ENCODE peak calls at places on chromosomes 12 and 14, in six cellular contexts. C is GM13977, U is stomach, V is fibroblast of mammary gland, W is GM13976, O is lower leg skin. G is an unnamed sample.

GRCh38 chr12:14357496-14357895 is 8.0 kb upstream of the ATF7IP start:
- DNase-seq in C (no peak), U (no peak), V (no peak), W (no peak), O (no peak), G (no peak)

GRCh38 chr12:44628180-44628579 is 247.9 kb downstream of the NELL2 start:
- DNase-seq in C (no peak), U (no peak), V (no peak), W (no peak), O (no peak), G (no peak)

GRCh38 chr12:123131879-123132402 is 18.9 kb downstream of the PITPNM2 start:
- DNase-seq in C (no peak), U (peak), V (no peak), W (no peak), O (no peak), G (no peak)

GRCh38 chr14:84760506-84760905 is 769.4 kb upstream of the FLRT2 start:
- DNase-seq in C (no peak), U (no peak), V (peak), W (no peak), O (no peak), G (no peak)

GRCh38 chr12:128792881-128793280 is 30.9 kb downstream of the SLC15A4 start:
- DNase-seq in C (no peak), U (peak), V (no peak), W (no peak), O (no peak), G (no peak)

GRCh38 chr14:50830932-50831703 is at the start of gene NIN:
- DNase-seq in C (peak), U (peak), V (peak), W (peak), O (peak), G (peak)

GRCh38 chr12:42039146-42039545 is 105.5 kb downstream of the GXYLT1 start:
- DNase-seq in C (no peak), U (no peak), V (peak), W (no peak), O (no peak), G (no peak)

GRCh38 chr12:112121780-112122565 is 3.4 kb upstream of the TRAFD1 start:
- DNase-seq in C (no peak), U (peak), V (peak), W (no peak), O (peak), G (no peak)

GRCh38 chr12:92927436-92928116 is 1.5 kb downstream of the EEA1 start:
- DNase-seq in C (peak), U (no peak), V (peak), W (peak), O (no peak), G (no peak)

GRCh38 chr14:75147423-75148071 is 20.7 kb upstream of the NEK9 start:
- DNase-seq in C (no peak), U (peak), V (peak), W (no peak), O (peak), G (peak)

GRCh38 chr12:95621725-95622124 is 70.4 kb upstream of the USP44 start:
- DNase-seq in C (no peak), U (no peak), V (no peak), W (no peak), O (no peak), G (no peak)

GRCh38 chr12:1533205-1533601 is 61.2 kb downstream of the FBXL14 start:
- DNase-seq in C (peak), U (no peak), V (peak), W (peak), O (no peak), G (no peak)

GRCh38 chr12:58313091-58313855 is 371.9 kb downstream of the ATP23 start:
- DNase-seq in C (no peak), U (no peak), V (peak), W (no peak), O (no peak), G (no peak)

GRCh38 chr12:89470741-89471504 is 53.7 kb downstream of the GALNT4 start:
- DNase-seq in C (peak), U (no peak), V (peak), W (peak), O (no peak), G (no peak)

DNA sequence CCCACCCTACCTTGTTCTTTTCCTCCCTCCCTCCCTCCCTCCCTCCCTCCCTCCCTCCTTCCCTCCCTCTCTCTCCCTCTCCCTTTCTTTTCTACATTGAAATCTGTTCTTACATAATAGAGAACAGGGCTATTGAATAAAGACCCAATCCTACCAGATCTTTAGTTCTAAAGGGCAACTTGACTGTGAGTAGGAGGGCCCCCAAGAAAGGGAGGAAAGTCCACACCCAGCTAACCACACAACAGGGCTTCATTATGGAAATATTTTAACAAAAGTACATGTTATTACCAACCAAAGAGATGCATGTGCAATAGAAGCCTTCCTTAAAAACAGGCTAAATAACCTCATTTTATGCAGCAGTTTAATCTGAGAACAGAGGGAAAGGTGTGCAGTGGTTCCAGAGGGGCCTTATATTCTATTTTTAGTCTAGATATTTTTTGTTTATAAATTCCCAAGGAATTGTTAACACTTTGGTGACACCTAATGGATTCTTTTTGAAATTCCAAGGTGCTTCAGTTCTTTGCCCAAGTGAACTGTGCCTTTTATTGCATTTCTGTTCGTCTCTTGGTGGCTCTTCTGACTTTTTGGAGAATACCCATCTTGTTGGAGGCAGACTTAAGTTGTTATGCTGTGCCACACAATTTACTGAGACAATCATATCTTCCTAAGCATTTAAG is 63.0 kb downstream of the GNS start:
- DNase-seq in C (no peak), U (no peak), V (peak), W (no peak), O (no peak), G (no peak)
- TF ChIP-seq CTCF in C (no peak), U (no peak), V (peak), W (no peak), O (no peak), G (no peak)

DNA sequence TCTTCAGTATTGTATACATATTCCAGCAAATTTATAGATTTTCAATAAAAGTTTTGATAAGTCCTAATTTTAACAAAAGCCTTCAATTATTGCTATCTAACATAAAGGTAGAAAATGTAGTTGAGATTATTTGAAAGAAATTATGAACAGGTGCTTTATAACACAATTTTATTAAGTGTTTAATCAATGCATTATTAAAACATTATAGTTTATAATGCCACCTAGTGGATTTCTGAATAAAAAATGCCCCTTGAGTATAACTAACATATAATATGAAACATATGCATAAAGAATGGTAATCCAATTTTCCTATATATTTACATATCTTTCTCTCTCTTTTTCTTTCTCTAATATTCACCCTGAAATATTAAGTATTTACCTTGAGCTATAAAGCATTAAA is 515.3 kb downstream of the SLC6A15 start:
- DNase-seq in C (no peak), U (no peak), V (peak), W (no peak), O (no peak), G (no peak)
- TF ChIP-seq CTCF in C (no peak), U (no peak), V (no peak), W (no peak), O (no peak), G (no peak)

GRCh38 chr14:100384277-100384676 is 61.1 kb downstream of the SLC25A47 start:
- DNase-seq in C (no peak), U (no peak), V (no peak), W (no peak), O (no peak), G (no peak)

GRCh38 chr14:100386121-100386520 is 63.0 kb downstream of the SLC25A47 start:
- DNase-seq in C (no peak), U (no peak), V (no peak), W (no peak), O (no peak), G (no peak)

GRCh38 chr14:100383727-100384158 is 60.6 kb downstream of the SLC25A47 start:
- DNase-seq in C (peak), U (peak), V (peak), W (peak), O (peak), G (peak)

GRCh38 chr14:100386846-100387245 is 63.7 kb downstream of the SLC25A47 start:
- DNase-seq in C (no peak), U (no peak), V (no peak), W (no peak), O (no peak), G (no peak)

DNA sequence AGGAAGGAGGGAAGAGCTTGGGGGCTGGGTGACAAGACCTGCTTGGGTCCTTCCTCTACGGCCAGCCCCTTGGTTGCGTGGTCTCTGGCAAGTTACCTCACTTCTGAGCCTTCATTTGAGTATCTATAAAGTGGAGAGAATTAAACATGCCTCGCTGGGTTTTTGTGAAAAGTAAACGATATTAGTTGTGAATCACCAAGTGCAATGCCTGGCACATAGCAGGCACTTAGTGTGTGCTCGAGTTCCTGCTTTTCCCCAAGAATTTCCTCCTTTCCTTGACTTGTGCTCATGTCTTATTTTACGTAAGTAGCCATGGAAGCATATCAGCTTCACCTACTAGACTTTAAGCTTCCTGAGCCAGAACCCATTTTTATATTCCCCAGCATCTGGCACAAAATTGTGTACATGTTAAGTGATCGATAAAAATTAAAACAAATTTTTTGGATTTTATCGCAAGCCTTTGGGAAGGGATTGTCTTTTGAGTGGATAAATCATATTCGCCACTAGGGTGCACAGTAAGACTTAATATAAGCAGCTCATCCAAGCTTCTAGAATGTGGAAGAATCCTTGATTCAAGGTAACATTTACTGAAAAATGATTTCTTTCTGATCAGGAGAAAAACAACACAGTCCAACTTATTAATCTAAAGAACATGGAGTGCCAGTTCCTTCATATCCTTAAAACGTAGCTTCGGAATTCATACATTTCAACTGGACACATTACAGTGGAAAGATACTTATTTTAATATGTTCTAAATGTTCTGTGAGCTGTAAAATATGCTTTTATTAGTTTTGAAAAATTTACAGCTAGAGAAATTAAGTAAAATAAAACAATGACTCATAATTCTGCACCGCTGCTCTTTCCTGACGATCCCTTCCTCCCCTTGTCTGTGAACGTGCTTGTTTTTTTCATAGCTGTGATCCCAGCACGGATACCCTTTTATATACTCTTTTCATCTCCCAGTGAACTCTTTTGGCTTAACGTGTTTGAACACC is 62.0 kb downstream of the SLC25A47 start:
- DNase-seq in C (no peak), U (no peak), V (peak), W (no peak), O (no peak), G (no peak)
- TF ChIP-seq CTCF in C (peak), U (peak), V (peak), W (no peak), O (no peak), G (no peak)

DNA sequence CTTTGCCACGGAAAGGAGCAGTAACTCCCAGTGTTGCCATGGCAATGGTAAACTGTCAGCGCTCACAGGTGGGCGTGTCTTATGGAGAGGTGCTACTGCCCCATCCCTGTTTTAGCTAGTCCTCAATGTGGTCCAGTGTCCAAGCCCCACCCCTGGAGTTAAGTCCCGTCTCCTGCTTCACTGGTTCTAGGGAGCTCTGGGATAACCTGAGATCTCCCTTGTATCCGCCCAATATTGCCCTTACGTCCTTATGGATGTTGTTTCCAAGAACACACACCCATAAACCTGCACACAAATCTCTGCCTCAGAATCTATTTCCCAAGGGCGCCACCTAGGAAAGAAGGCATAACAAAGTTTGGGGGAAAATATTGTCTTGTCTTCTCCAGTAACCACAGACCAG is 64.2 kb downstream of the SPRING1 start:
- DNase-seq in C (no peak), U (no peak), V (no peak), W (no peak), O (no peak), G (peak)
- TF ChIP-seq CTCF in C (peak), U (no peak), V (peak), W (peak), O (no peak), G (no peak)

DNA sequence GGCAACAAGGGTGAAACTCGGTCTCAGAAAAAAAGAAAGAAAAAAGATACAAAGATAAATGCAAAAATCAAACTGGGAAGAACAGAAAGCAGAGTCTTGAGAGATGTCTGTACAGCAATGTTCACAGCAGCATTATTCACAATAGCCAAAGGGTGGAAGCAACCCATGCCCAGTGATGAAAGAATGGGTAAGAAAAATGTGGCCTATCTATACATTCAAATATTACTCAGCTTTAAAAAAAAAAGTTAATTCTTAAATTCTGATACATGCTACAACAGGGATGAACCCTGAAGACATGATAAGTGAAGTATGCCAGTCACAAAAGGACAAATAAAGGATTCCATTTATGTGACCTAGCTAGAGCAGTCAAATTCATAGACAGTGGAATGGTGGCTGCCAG is 33.7 kb downstream of the SPPL3 start:
- DNase-seq in C (no peak), U (no peak), V (no peak), W (no peak), O (no peak), G (no peak)
- TF ChIP-seq CTCF in C (no peak), U (no peak), V (no peak), W (no peak), O (no peak), G (no peak)

GRCh38 chr12:108733132-108733531 is 1.8 kb upstream of the CORO1C start:
- DNase-seq in C (no peak), U (no peak), V (no peak), W (no peak), O (no peak), G (no peak)

GRCh38 chr12:108732489-108732888 is 1.2 kb upstream of the CORO1C start:
- DNase-seq in C (no peak), U (no peak), V (no peak), W (no peak), O (no peak), G (no peak)

GRCh38 chr12:108730337-108731104 is 797 bp downstream of the CORO1C start:
- DNase-seq in C (peak), U (peak), V (peak), W (peak), O (peak), G (peak)

GRCh38 chr12:108731105-108731865 is at the start of gene CORO1C:
- DNase-seq in C (peak), U (peak), V (peak), W (peak), O (peak), G (peak)

DNA sequence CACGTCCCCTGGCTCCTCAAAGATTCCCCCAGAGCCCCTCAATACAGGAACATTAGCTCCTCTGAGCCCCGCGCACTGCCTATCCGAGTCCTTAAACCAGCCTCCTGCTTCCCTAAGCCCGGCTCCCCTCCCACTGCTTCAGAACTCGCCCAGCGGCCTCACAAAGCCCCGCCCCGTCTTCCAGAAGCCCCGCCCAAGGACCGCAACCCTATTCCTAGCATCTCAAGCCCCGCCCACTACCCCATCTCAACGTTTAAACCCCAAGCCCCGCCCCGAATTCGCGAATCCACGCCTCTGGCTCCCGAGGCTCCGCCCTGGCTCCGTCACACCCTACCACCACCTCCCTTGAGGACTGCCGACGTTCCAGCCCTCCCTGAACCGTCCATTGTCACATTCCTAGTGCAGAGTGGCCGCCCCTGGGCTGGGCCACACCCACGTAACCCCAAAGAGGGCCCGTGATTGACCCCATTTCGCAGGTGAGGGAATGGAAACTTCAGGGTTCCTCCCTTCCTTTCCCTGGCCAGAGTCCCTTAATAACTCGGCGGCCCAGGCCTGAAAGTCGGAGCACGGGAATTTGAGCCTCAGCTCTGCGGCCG is 646 bp upstream of the CORO1C start:
- DNase-seq in C (peak), U (peak), V (peak), W (peak), O (peak), G (peak)
- TF ChIP-seq CTCF in C (no peak), U (no peak), V (no peak), W (no peak), O (no peak), G (peak)

GRCh38 chr14:60064491-60065072 is 27.1 kb upstream of the PCNX4 start:
- DNase-seq in C (peak), U (no peak), V (peak), W (peak), O (no peak), G (no peak)
- TF ChIP-seq CTCF in C (peak), U (peak), V (peak), W (peak), O (no peak), G (no peak)

G was measured in WTC11.